ENCODE peak calls at places on chromosomes 13 and 19, in six cellular contexts. N is AG08396; J is NCI-H748 treated with DMSO at 0.1 percent for 48 hours; C is CD4-positive, alpha-beta T cell; S is HuH-7.5; O is memory B cell. K is an unnamed sample.

GRCh38 chr19:42254083-42254849 is 662 bp downstream of the ERF start:
- DNase-seq in S (peak; percentile 73), N (peak; percentile 62), C (peak; percentile 78), J (no peak), O (peak; percentile 73), K (peak; percentile 69)

GRCh38 chr19:867301-867793 is 7.9 kb downstream of the CFD start:
- DNase-seq in J (no peak), S (no peak), N (no peak), C (no peak), O (no peak), K (no peak)

GRCh38 chr13:93709511-93710244 is 483.1 kb downstream of the GPC6 start:
- DNase-seq in S (no peak), O (no peak), N (no peak), J (no peak), C (no peak), K (no peak)

GRCh38 chr19:51272183-51272817 is 21.4 kb downstream of the SIGLECL1 start:
- DNase-seq in S (no peak), J (no peak), O (no peak), N (no peak), C (no peak), K (no peak)

GRCh38 chr19:13153627-13154240 is 3.5 kb downstream of the IER2 start:
- DNase-seq in O (peak; percentile 47), S (peak; percentile 53), C (no peak), N (no peak), J (no peak), K (peak; percentile 14)

GRCh38 chr13:97849305-97849704 is 104.2 kb upstream of the IPO5 start:
- DNase-seq in N (peak; percentile 13), S (no peak), O (no peak), C (no peak), J (peak; percentile 18), K (no peak)

GRCh38 chr13:28620011-28620830 is 38.7 kb upstream of the POMP start:
- DNase-seq in C (no peak), O (no peak), J (no peak), N (no peak), S (no peak), K (no peak)

GRCh38 chr13:36752673-36753072 is 66.3 kb upstream of the RFXAP start:
- DNase-seq in C (no peak), S (no peak), N (no peak), O (no peak), J (no peak), K (no peak)

GRCh38 chr19:50978772-50979390 is 4.8 kb downstream of the KLK7 start:
- DNase-seq in C (no peak), J (no peak), O (no peak), N (no peak), S (no peak), K (no peak)

GRCh38 chr19:7926727-7927604 is 1.0 kb upstream of the CTXN1 start:
- DNase-seq in O (peak; percentile 13), C (no peak), S (no peak), J (no peak), N (no peak), K (no peak)

GRCh38 chr13:29713841-29714240 is 118.4 kb upstream of the SLC7A1 start:
- DNase-seq in C (no peak), O (no peak), S (no peak), J (no peak), N (peak; percentile 30), K (no peak)

GRCh38 chr13:36259361-36260137 is 38.1 kb downstream of the CCDC169 start:
- DNase-seq in S (no peak), O (no peak), J (no peak), N (no peak), C (no peak), K (no peak)

GRCh38 chr19:44499559-44499958 is 763 bp downstream of the ZNF180 start:
- DNase-seq in O (no peak), S (no peak), J (no peak), C (no peak), N (no peak), K (no peak)

GRCh38 chr13:111540486-111540885 is 220.0 kb downstream of the TEX29 start:
- DNase-seq in O (no peak), S (no peak), N (no peak), J (no peak), C (no peak), K (no peak)

GRCh38 chr19:49921871-49922755 is 6.9 kb upstream of the ATF5 start:
- DNase-seq in S (no peak), N (peak; percentile 82), O (no peak), C (no peak), J (no peak), K (no peak)

GRCh38 chr13:55815458-55816033 is 1325.2 kb upstream of the PRR20A start:
- DNase-seq in O (no peak), J (no peak), S (no peak), C (no peak), N (no peak), K (no peak)

GRCh38 chr13:30400376-30400775 is 21.9 kb upstream of the UBE2L5 start:
- DNase-seq in N (no peak), S (no peak), J (no peak), O (no peak), C (no peak), K (no peak)

GRCh38 chr19:35542209-35542608 is 3.2 kb upstream of the TMEM147 start:
- DNase-seq in S (no peak), C (no peak), N (no peak), O (no peak), J (no peak), K (no peak)

GRCh38 chr19:40457953-40458596 is 7.5 kb downstream of the BLVRB start:
- DNase-seq in O (no peak), J (no peak), S (no peak), N (no peak), C (no peak), K (no peak)

GRCh38 chr13:22049384-22049783 is 378.5 kb downstream of the FGF9 start:
- DNase-seq in S (no peak), N (no peak), J (no peak), O (no peak), C (no peak), K (no peak)

GRCh38 chr13:20197361-20197834 is 4.7 kb upstream of the GJB2 start:
- DNase-seq in S (peak; percentile 56), J (peak; percentile 85), O (no peak), N (peak; percentile 66), C (no peak), K (no peak)

GRCh38 chr13:45361596-45362206 is 20.7 kb upstream of the TPT1 start:
- DNase-seq in S (no peak), J (no peak), N (peak; percentile 39), O (no peak), C (no peak), K (no peak)

GRCh38 chr19:850221-850978 is 1.7 kb upstream of the ELANE start:
- DNase-seq in S (peak; percentile 80), J (no peak), C (no peak), O (no peak), N (peak; percentile 94), K (no peak)

GRCh38 chr13:51745236-51745635 is 58.7 kb downstream of the DHRS12 start:
- DNase-seq in C (no peak), O (no peak), N (no peak), S (no peak), J (no peak), K (no peak)

GRCh38 chr19:16660763-16661479 is at the start of gene TMEM38A:
- DNase-seq in J (no peak), S (peak; percentile 55), C (peak; percentile 45), O (peak; percentile 56), N (peak; percentile 58), K (peak; percentile 51)

GRCh38 chr13:71866173-71867091 is 572 bp downstream of the DACH1 start:
- DNase-seq in S (peak; percentile 23), J (no peak), O (no peak), N (peak; percentile 26), C (no peak), K (no peak)

GRCh38 chr19:19579533-19580361 is 38.7 kb downstream of the PBX4 start:
- DNase-seq in C (no peak), J (no peak), S (no peak), N (no peak), O (no peak), K (no peak)

K was measured in activated T-helper 1 cell treated with anti-CD3 and anti-CD28 coated beads, Interleukin-12 subunit alpha, Interleukin-12 subunit beta, Interleukin-2, Interleukin-4 antibody, amounts not matched to agents 30 ng/mL and 10 ng/mL and 1 ng/mL, durations not matched to agents 14 hours and 24 hours and 36 hours.